ENCODE peak calls at places on chromosomes 12 and 14, in ten cellular contexts. E, B, J, L, C, D, U, G, X and H are unnamed samples.

GRCh38 chr12:98499668-98500456 is 15.5 kb upstream of the TMPO start:
- DNase-seq in L (no peak), E (peak), C (no peak), X (no peak), J (no peak), D (no peak), B (no peak), G (no peak), U (no peak), H (no peak)

GRCh38 chr12:32134144-32134888 is 27.7 kb downstream of the BICD1 start:
- DNase-seq in D (peak), G (no peak), X (peak), L (no peak), J (no peak), C (no peak), U (peak), B (no peak), E (peak), H (no peak)

GRCh38 chr12:124456652-124457152 is 110.7 kb downstream of the NCOR2 start:
- DNase-seq in B (no peak), U (peak), D (no peak), E (no peak), L (no peak), X (no peak), C (no peak), G (no peak), J (peak), H (no peak)

GRCh38 chr12:108234155-108234554 is 105.0 kb downstream of the CMKLR1 start:
- DNase-seq in C (no peak), G (no peak), J (no peak), L (no peak), E (no peak), D (peak), B (no peak), U (peak), X (no peak), H (no peak)

GRCh38 chr12:92294676-92295440 is 149.2 kb upstream of the BTG1 start:
- DNase-seq in E (no peak), J (no peak), C (no peak), D (peak), L (no peak), B (no peak), G (no peak), X (no peak), U (no peak), H (no peak)

GRCh38 chr12:57069522-57069921 is 9.1 kb downstream of the NEMP1 start:
- DNase-seq in U (peak), G (peak), J (peak), X (peak), C (peak), D (peak), B (peak), L (no peak), E (peak), H (no peak)

GRCh38 chr12:11648514-11649412 is 711 bp upstream of the ETV6 start:
- DNase-seq in U (peak), C (peak), D (peak), J (peak), G (peak), L (no peak), E (peak), B (peak), X (peak), H (peak)

GRCh38 chr12:96236221-96236822 is 42.1 kb downstream of the ELK3 start:
- DNase-seq in E (no peak), B (no peak), J (peak), X (peak), G (no peak), U (no peak), C (no peak), D (peak), L (no peak), H (no peak)

GRCh38 chr14:69600304-69600891 is 11.0 kb upstream of the SUSD6 start:
- DNase-seq in X (no peak), B (no peak), D (no peak), L (no peak), C (no peak), J (no peak), G (no peak), E (no peak), U (no peak), H (no peak)

GRCh38 chr12:106174876-106175275 is 36.1 kb upstream of the NUAK1 start:
- DNase-seq in E (no peak), J (no peak), C (no peak), L (no peak), B (no peak), G (no peak), U (no peak), X (no peak), D (no peak), H (no peak)

GRCh38 chr14:72549026-72549425 is 344.9 kb downstream of the DPF3 start:
- DNase-seq in C (no peak), X (no peak), U (no peak), J (no peak), L (no peak), E (no peak), G (no peak), B (no peak), D (no peak), H (no peak)

GRCh38 chr12:2268478-2269286 is 215.9 kb downstream of the CACNA1C start:
- DNase-seq in X (peak), L (peak), G (no peak), C (no peak), D (peak), E (peak), J (no peak), B (no peak), U (no peak), H (no peak)

GRCh38 chr12:92602476-92602875 is 100.3 kb upstream of the PLEKHG7 start:
- DNase-seq in C (no peak), D (peak), E (peak), J (no peak), U (no peak), X (peak), L (peak), B (no peak), G (no peak), H (no peak)

GRCh38 chr14:93006484-93007128 is 83.7 kb downstream of the CHGA start:
- DNase-seq in D (peak), J (no peak), B (peak), U (no peak), E (peak), C (no peak), L (no peak), X (peak), G (no peak), H (no peak)

GRCh38 chr12:12976366-12976765 is 23.7 kb downstream of the HEBP1 start:
- DNase-seq in B (no peak), U (no peak), C (no peak), L (peak), X (peak), G (no peak), E (peak), J (no peak), D (peak), H (no peak)

GRCh38 chr12:3071107-3071506 is 6.1 kb upstream of the TSPAN9 start:
- DNase-seq in X (no peak), B (peak), E (no peak), U (no peak), L (no peak), G (no peak), C (no peak), J (no peak), D (no peak), H (no peak)

GRCh38 chr12:113840401-113841042 is 125.6 kb downstream of the RBM19 start:
- DNase-seq in C (no peak), D (no peak), G (no peak), U (no peak), E (no peak), L (no peak), B (no peak), X (no peak), J (no peak), H (no peak)